ENCODE peak calls at places on chromosome 11, in six cellular contexts. C is C1 segment of cervical spinal cord, S is amygdala, U is glutamatergic neuron, Z is T-cell, O is kidney glomerular epithelial cell. J is an unnamed sample.
A peak's percentile ranks its signal among the peaks of the same experiment; 100 is the strongest.

GRCh38 chr11:1223346-1224108 is 661 bp downstream of the MUC5B start:
- DNase-seq in C (no peak), S (no peak), U (peak; percentile 11), Z (no peak), O (no peak), J (no peak)

GRCh38 chr11:1600626-1601025 is 2.5 kb upstream of the KRTAP5-2 start:
- DNase-seq in C (no peak), S (no peak), U (no peak), Z (no peak), O (no peak), J (no peak)

GRCh38 chr11:65112226-65112550 is 516 bp downstream of the TM7SF2 start:
- DNase-seq in C (no peak), S (no peak), U (peak; percentile 46), Z (no peak), O (no peak), J (no peak)

GRCh38 chr11:94168882-94169281 is 40.2 kb downstream of the PANX1 start:
- DNase-seq in C (no peak), S (no peak), U (no peak), Z (no peak), O (no peak), J (no peak)

GRCh38 chr11:2860636-2861035 is 24.9 kb downstream of the CDKN1C start:
- DNase-seq in C (no peak), S (no peak), U (no peak), Z (no peak), O (no peak), J (no peak)

GRCh38 chr11:102564110-102564509 is 33.6 kb upstream of the MMP7 start:
- DNase-seq in C (no peak), S (no peak), U (no peak), Z (no peak), O (peak; percentile 89), J (no peak)

GRCh38 chr11:8699903-8700302 is 17.3 kb downstream of the RPL27A start:
- DNase-seq in C (peak; percentile 38), S (peak; percentile 23), U (no peak), Z (no peak), O (no peak), J (no peak)

GRCh38 chr11:65429069-65429681 is 6.6 kb downstream of the NEAT1 start:
- DNase-seq in C (no peak), S (no peak), U (no peak), Z (no peak), O (no peak), J (no peak)

GRCh38 chr11:125331357-125331756 is 164.7 kb downstream of the FEZ1 start:
- DNase-seq in C (no peak), S (no peak), U (no peak), Z (no peak), O (no peak), J (no peak)

GRCh38 chr11:119797736-119798135 is 68.7 kb upstream of the NECTIN1 start:
- DNase-seq in C (no peak), S (no peak), U (no peak), Z (no peak), O (no peak), J (no peak)

GRCh38 chr11:119144825-119145476 is 3.9 kb upstream of the ABCG4 start:
- DNase-seq in C (no peak), S (no peak), U (peak; percentile 76), Z (no peak), O (peak; percentile 58), J (no peak)

GRCh38 chr11:77471520-77472234 is 2.2 kb downstream of the PAK1 start:
- DNase-seq in C (no peak), S (no peak), U (peak; percentile 62), Z (no peak), O (no peak), J (no peak)

GRCh38 chr11:574632-575323 is 1.5 kb upstream of the PHRF1 start:
- DNase-seq in C (no peak), S (no peak), U (no peak), Z (no peak), O (no peak), J (no peak)

GRCh38 chr11:69049490-69049867 is 747 bp downstream of the TPCN2 start:
- DNase-seq in C (no peak), S (no peak), U (no peak), Z (no peak), O (no peak), J (no peak)

GRCh38 chr11:79314906-79315689 is 125.7 kb downstream of the TENM4 start:
- DNase-seq in C (no peak), S (no peak), U (no peak), Z (no peak), O (no peak), J (no peak)

GRCh38 chr11:117413616-117414015 is 86.0 kb downstream of the CEP164 start:
- DNase-seq in C (no peak), S (no peak), U (no peak), Z (no peak), O (no peak), J (no peak)

GRCh38 chr11:104183572-104183971 is 19.6 kb upstream of the PDGFD start:
- DNase-seq in C (no peak), S (no peak), U (no peak), Z (no peak), O (no peak), J (no peak)

GRCh38 chr11:106276859-106277436 is 199.5 kb downstream of the AASDHPPT start:
- DNase-seq in C (no peak), S (no peak), U (no peak), Z (no peak), O (no peak), J (no peak)

GRCh38 chr11:64624869-64625481 is 34.0 kb downstream of the SLC22A12 start:
- DNase-seq in C (no peak), S (no peak), U (no peak), Z (no peak), O (no peak), J (no peak)

GRCh38 chr11:31487848-31488247 is 21.6 kb downstream of the IMMP1L start:
- DNase-seq in C (no peak), S (no peak), U (no peak), Z (no peak), O (peak; percentile 37), J (no peak)

GRCh38 chr11:81725691-81726090 is 1008.0 kb downstream of the FAM181B start:
- DNase-seq in C (no peak), S (no peak), U (no peak), Z (no peak), O (no peak), J (no peak)

GRCh38 chr11:95589893-95590612 is 199.5 kb downstream of the FAM76B start:
- DNase-seq in C (no peak), S (no peak), U (no peak), Z (no peak), O (no peak), J (no peak)

GRCh38 chr11:73048446-73048845 is 93.7 kb downstream of the FCHSD2 start:
- DNase-seq in C (no peak), S (no peak), U (no peak), Z (no peak), O (no peak), J (no peak)

GRCh38 chr11:43393765-43394355 is 35.1 kb downstream of the TTC17 start:
- DNase-seq in C (no peak), S (no peak), U (no peak), Z (no peak), O (no peak), J (no peak)

GRCh38 chr11:90134420-90135003 is at the start of gene NAALAD2:
- DNase-seq in C (peak; percentile 28), S (peak; percentile 8), U (peak; percentile 64), Z (no peak), O (no peak), J (no peak)

GRCh38 chr11:46367244-46367915 is 14.1 kb upstream of the MDK start:
- DNase-seq in C (peak; percentile 40), S (no peak), U (peak; percentile 86), Z (peak; percentile 75), O (no peak), J (peak; percentile 61)

GRCh38 chr11:19719960-19720359 is 7.3 kb downstream of the NAV2 start:
- DNase-seq in C (no peak), S (no peak), U (no peak), Z (no peak), O (no peak), J (no peak)

GRCh38 chr11:128904872-128905344 is 13.8 kb downstream of the KCNJ5 start:
- DNase-seq in C (no peak), S (no peak), U (peak; percentile 53), Z (no peak), O (no peak), J (no peak)

GRCh38 chr11:69157156-69157821 is 1.6 kb downstream of the SMIM38 start:
- DNase-seq in C (peak; percentile 58), S (peak; percentile 74), U (no peak), Z (no peak), O (no peak), J (no peak)

GRCh38 chr11:26778000-26778757 is 56.3 kb upstream of the SLC5A12 start:
- DNase-seq in C (no peak), S (no peak), U (no peak), Z (no peak), O (peak; percentile 42), J (no peak)

GRCh38 chr11:131601586-131601985 is 231.2 kb downstream of the NTM start:
- DNase-seq in C (no peak), S (no peak), U (no peak), Z (no peak), O (no peak), J (no peak)

GRCh38 chr11:76807206-76807875 is 24.2 kb downstream of the TSKU start:
- DNase-seq in C (peak; percentile 40), S (peak; percentile 50), U (peak; percentile 92), Z (peak; percentile 55), O (peak; percentile 32), J (peak; percentile 38)

GRCh38 chr11:100887659-100888058 is 200.6 kb downstream of the ARHGAP42 start:
- DNase-seq in C (no peak), S (no peak), U (peak; percentile 43), Z (no peak), O (no peak), J (no peak)

GRCh38 chr11:74011360-74012071 is 2.6 kb upstream of the UCP3 start:
- DNase-seq in C (no peak), S (no peak), U (no peak), Z (no peak), O (no peak), J (peak; percentile 57)

GRCh38 chr11:65381721-65382035 is 768 bp downstream of the SLC25A45 start:
- DNase-seq in C (no peak), S (no peak), U (no peak), Z (no peak), O (no peak), J (peak; percentile 29)

GRCh38 chr11:123299721-123300120 is 104.7 kb upstream of the CLMP start:
- DNase-seq in C (no peak), S (no peak), U (no peak), Z (no peak), O (no peak), J (no peak)

GRCh38 chr11:44094260-44094868 is 1.1 kb upstream of the EXT2 start:
- DNase-seq in C (peak; percentile 13), S (no peak), U (peak; percentile 77), Z (peak; percentile 72), O (peak; percentile 84), J (peak; percentile 65)

GRCh38 chr11:75365711-75366181 is 14.3 kb upstream of the ARRB1 start:
- DNase-seq in C (no peak), S (no peak), U (no peak), Z (no peak), O (no peak), J (no peak)

GRCh38 chr11:71946144-71946571 is 17.3 kb downstream of the RNF121 start:
- DNase-seq in C (no peak), S (no peak), U (no peak), Z (no peak), O (peak; percentile 81), J (no peak)

J was measured in activated T-helper 1 cell treated with anti-CD3 and anti-CD28 coated beads, Interleukin-12 subunit alpha, Interleukin-12 subunit beta, Interleukin-2, Interleukin-4 antibody, amounts not matched to agents 30 ng/mL and 10 ng/mL and 1 ng/mL, durations not matched to agents 14 hours and 24 hours and 36 hours.